ENCODE peak calls at places on chromosomes 2 and 18, in seven cellular contexts. D is PC-9, Y is K562, R is GM23248, A is mammary epithelial cell, L is hepatocyte, J is GM12878. G is an unnamed sample. For H3K27me3, the result is how much of the 10 kb centered on the place peaks cover.

GRCh38 chr2:49351531-49351930 is 197.2 kb upstream of the FSHR start:
- DNase-seq in D (no peak), Y (no peak), R (no peak), A (no peak), L (no peak), J (no peak), G (no peak)

GRCh38 chr2:26968001-26968400 is 2.4 kb upstream of the MAPRE3 start:
- DNase-seq in D (no peak), Y (no peak), R (peak), A (peak), L (peak), J (no peak), G (no peak)

GRCh38 chr2:216791303-216791702 is 68.6 kb downstream of the TNP1 start:
- DNase-seq in D (no peak), Y (no peak), R (peak), A (no peak), L (no peak), J (no peak), G (no peak)

GRCh38 chr2:95836151-95836550 is 155.5 kb downstream of the ANKRD36C start:
- DNase-seq in D (no peak), Y (no peak), R (no peak), A (no peak), L (no peak), J (no peak), G (no peak)

GRCh38 chr2:183927367-183928355 is 670.7 kb upstream of the ZNF804A start:
- DNase-seq in D (no peak), Y (no peak), R (peak), A (peak), L (peak), J (no peak), G (no peak)

GRCh38 chr18:61546598-61546997 is 213.4 kb downstream of the CDH20 start:
- DNase-seq in D (no peak), Y (no peak), R (peak), A (peak), L (peak), J (no peak), G (no peak)

GRCh38 chr2:127570282-127571250 is 35.1 kb downstream of the MYO7B start:
- DNase-seq in D (no peak), Y (no peak), R (peak), A (peak), L (no peak), J (no peak), G (no peak)

GRCh38 chr2:158509928-158510797 is 53.4 kb downstream of the PKP4 start:
- DNase-seq in D (no peak), Y (peak), R (peak), A (no peak), L (no peak), J (no peak), G (no peak)

GRCh38 chr2:202034249-202035088 is 814 bp downstream of the FZD7 start:
- DNase-seq in D (peak), Y (peak), R (peak), A (peak), L (peak), J (no peak), G (no peak)

GRCh38 chr2:238578256-238578655 is 151.5 kb downstream of the ASB1 start:
- DNase-seq in D (no peak), Y (no peak), R (no peak), A (no peak), L (no peak), J (no peak), G (no peak)

GRCh38 chr2:203549406-203549805 is 14.3 kb upstream of the RAPH1 start:
- DNase-seq in D (no peak), Y (no peak), R (peak), A (no peak), L (no peak), J (no peak), G (no peak)

GRCh38 chr2:55511508-55512124 is 7.9 kb upstream of the CFAP36 start:
- DNase-seq in D (peak), Y (peak), R (peak), A (peak), L (peak), J (no peak), G (no peak)

GRCh38 chr18:14965553-14965952 is 217.6 kb downstream of the ANKRD30B start:
- DNase-seq in D (no peak), Y (no peak), R (no peak), A (no peak), L (no peak), J (no peak), G (no peak)

GRCh38 chr2:237199577-237199976 is 113.9 kb downstream of the COPS8 start:
- DNase-seq in D (no peak), Y (no peak), R (peak), A (peak), L (no peak), J (no peak), G (no peak)

GRCh38 chr2:47056875-47057731 is 98.0 kb downstream of the STPG4 start:
- DNase-seq in D (no peak), Y (no peak), R (peak), A (no peak), L (no peak), J (no peak), G (no peak)

GRCh38 chr2:86298411-86299390 is 38.7 kb downstream of the REEP1 start:
- DNase-seq in D (no peak), Y (no peak), R (peak), A (no peak), L (peak), J (no peak), G (no peak)

GRCh38 chr2:176907341-176907740 is 305.3 kb upstream of the HNRNPA3 start:
- DNase-seq in D (no peak), Y (no peak), R (no peak), A (no peak), L (no peak), J (no peak), G (no peak)

GRCh38 chr18:6764382-6764781 is 34.9 kb downstream of the ARHGAP28 start:
- DNase-seq in D (no peak), Y (no peak), R (no peak), A (no peak), L (no peak), J (no peak), G (no peak)

GRCh38 chr18:26470011-26470637 is 78.2 kb downstream of the KCTD1 start:
- DNase-seq in D (no peak), Y (no peak), R (no peak), A (no peak), L (no peak), J (peak), G (no peak)

GRCh38 chr2:55093381-55093780 is 43.1 kb upstream of the RTN4 start:
- DNase-seq in D (peak), Y (no peak), R (peak), A (peak), L (no peak), J (no peak), G (peak)

GRCh38 chr18:3722662-3723433 is 272.9 kb downstream of the TGIF1 start:
- DNase-seq in D (no peak), Y (no peak), R (no peak), A (no peak), L (peak), J (no peak), G (no peak)

GRCh38 chr2:150470435-150470834 is 17.0 kb downstream of the RND3 start:
- DNase-seq in D (peak), Y (no peak), R (peak), A (no peak), L (peak), J (no peak), G (peak)

GRCh38 chr2:96103388-96103705 is 13.0 kb downstream of the ADRA2B start:
- DNase-seq in D (no peak), Y (no peak), R (no peak), A (no peak), L (no peak), J (no peak), G (no peak)

GRCh38 chr2:147713349-147713748 is 131.5 kb upstream of the ACVR2A start:
- DNase-seq in D (no peak), Y (no peak), R (no peak), A (no peak), L (no peak), J (no peak), G (no peak)

GRCh38 chr2:237184192-237184922 is 98.7 kb downstream of the COPS8 start:
- DNase-seq in D (no peak), Y (no peak), R (peak), A (peak), L (no peak), J (no peak), G (no peak)

GRCh38 chr2:226445216-226445861 is 354.3 kb downstream of the IRS1 start:
- DNase-seq in D (no peak), Y (no peak), R (no peak), A (no peak), L (peak), J (no peak), G (no peak)

GRCh38 chr2:101306410-101306809 is 2.1 kb downstream of the RNF149 start:
- DNase-seq in D (no peak), Y (peak), R (peak), A (no peak), L (no peak), J (no peak), G (no peak)

GRCh38 chr2:188369365-188369764 is 77.7 kb downstream of the GULP1 start:
- DNase-seq in D (no peak), Y (peak), R (peak), A (peak), L (peak), J (no peak), G (no peak)

GRCh38 chr2:67625671-67626070 is 228.5 kb downstream of the ETAA1 start:
- DNase-seq in D (no peak), Y (no peak), R (peak), A (peak), L (no peak), J (no peak), G (no peak)

GRCh38 chr2:122866095-122866494 is 1110.6 kb downstream of the TSN start:
- DNase-seq in D (no peak), Y (no peak), R (no peak), A (peak), L (no peak), J (peak), G (no peak)

GRCh38 chr18:11096839-11097750 is 52.3 kb downstream of the PIEZO2 start:
- DNase-seq in D (no peak), Y (no peak), R (peak), A (no peak), L (no peak), J (no peak), G (no peak)

GRCh38 chr2:119435148-119435952 is 3.7 kb downstream of the TMEM37 start:
- DNase-seq in D (no peak), Y (no peak), R (no peak), A (no peak), L (no peak), J (no peak), G (peak)
- H3K4me3 ChIP-seq in D (no peak), Y (no peak), R (no peak), A (no peak), L (no peak), J (no peak), G (no peak)

DNA sequence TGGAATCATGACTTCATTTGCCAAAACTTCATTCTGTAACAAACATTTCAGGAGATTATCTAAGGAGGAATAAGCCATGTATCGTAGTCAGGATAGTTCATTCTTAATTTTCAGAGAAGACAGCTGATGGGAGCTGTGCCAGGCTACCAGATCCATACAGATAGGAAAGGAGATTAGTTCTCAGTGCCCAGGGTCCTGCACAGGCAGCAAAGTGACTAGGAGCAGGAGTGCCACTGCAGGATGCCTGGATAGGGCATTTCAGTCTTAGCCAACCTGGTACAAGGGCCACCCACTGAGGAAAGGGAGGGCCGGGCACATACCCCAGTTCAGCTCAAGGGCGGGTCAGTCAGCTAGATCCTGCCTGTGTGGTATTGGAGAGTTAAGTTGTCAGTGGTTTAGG is 6.7 kb upstream of the OSR1 start:
- DNase-seq in D (no peak), Y (no peak), R (no peak), A (no peak), L (no peak), J (no peak), G (no peak)
- H3K27me3 ChIP-seq in D (under half), Y (under half), R (under half), A (under half), L (under half), J (under half), G (under half)

GRCh38 chr2:104872034-104872865 is 18.3 kb downstream of the POU3F3 start:
- DNase-seq in D (no peak), Y (no peak), R (peak), A (no peak), L (no peak), J (no peak), G (no peak)

GRCh38 chr2:104873689-104874054 is 19.8 kb downstream of the POU3F3 start:
- DNase-seq in D (no peak), Y (no peak), R (no peak), A (no peak), L (no peak), J (no peak), G (no peak)

GRCh38 chr2:104871566-104872033 is 17.7 kb downstream of the POU3F3 start:
- DNase-seq in D (no peak), Y (no peak), R (no peak), A (no peak), L (no peak), J (no peak), G (no peak)

GRCh38 chr2:104874230-104874629 is 20.3 kb downstream of the POU3F3 start:
- DNase-seq in D (no peak), Y (no peak), R (no peak), A (no peak), L (no peak), J (no peak), G (no peak)

DNA sequence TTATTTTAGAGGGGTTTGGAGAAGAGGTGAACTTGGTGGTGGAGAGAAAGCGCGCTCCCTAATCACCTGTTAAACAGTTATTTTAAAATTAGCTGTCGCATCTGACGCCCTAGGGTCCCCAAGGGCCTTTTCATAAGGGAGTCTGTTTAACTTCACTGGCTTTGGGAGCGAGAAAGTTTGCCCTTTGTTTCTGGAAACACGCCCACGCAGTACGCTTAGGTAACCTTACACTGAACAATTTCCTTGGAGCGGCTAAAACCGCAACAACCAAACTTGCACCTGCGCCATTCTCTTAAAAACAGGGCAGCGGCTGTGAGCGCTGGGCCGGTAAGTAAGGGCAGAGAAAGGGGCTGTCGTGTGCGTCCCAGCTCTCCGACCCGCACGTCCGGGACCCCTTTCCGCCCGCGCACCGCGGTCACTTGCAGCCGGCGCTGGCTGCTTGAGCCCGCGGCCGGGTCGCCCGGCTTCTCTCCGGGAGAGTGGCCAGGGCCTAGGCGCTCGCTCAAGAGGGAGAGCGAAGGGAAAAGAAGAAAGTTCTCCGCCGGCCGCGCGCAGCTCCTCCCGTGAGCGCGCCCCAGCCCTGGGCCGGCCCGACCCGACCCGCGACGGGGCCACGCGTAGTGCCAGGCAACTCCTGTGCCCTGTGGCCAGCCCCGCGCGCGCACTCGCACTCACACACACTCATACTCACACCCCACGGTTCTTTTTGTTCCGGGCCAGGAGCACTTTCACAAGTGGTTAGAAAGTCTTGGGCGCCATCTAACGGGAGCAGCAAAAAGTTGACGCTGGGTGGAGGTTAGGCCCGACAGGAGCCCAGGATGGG is 19.2 kb downstream of the POU3F3 start:
- DNase-seq in D (peak), Y (peak), R (peak), A (peak), L (peak), J (no peak), G (no peak)
- TF ChIP-seq EZH2 in D (no peak), Y (no peak), R (no peak), A (no peak), L (peak), J (peak), G (peak)

GRCh38 chr2:39664478-39664877 is 1.2 kb upstream of the TMEM178A start:
- DNase-seq in D (no peak), Y (no peak), R (no peak), A (no peak), L (no peak), J (no peak), G (no peak)

GRCh38 chr2:39664898-39665591 is 672 bp upstream of the TMEM178A start:
- DNase-seq in D (no peak), Y (no peak), R (no peak), A (no peak), L (no peak), J (no peak), G (no peak)

GRCh38 chr2:39666489-39667141 is 898 bp downstream of the TMEM178A start:
- DNase-seq in D (no peak), Y (no peak), R (peak), A (no peak), L (no peak), J (no peak), G (no peak)

GRCh38 chr2:39667142-39667880 is 1.6 kb downstream of the TMEM178A start:
- DNase-seq in D (no peak), Y (no peak), R (no peak), A (no peak), L (no peak), J (no peak), G (no peak)

DNA sequence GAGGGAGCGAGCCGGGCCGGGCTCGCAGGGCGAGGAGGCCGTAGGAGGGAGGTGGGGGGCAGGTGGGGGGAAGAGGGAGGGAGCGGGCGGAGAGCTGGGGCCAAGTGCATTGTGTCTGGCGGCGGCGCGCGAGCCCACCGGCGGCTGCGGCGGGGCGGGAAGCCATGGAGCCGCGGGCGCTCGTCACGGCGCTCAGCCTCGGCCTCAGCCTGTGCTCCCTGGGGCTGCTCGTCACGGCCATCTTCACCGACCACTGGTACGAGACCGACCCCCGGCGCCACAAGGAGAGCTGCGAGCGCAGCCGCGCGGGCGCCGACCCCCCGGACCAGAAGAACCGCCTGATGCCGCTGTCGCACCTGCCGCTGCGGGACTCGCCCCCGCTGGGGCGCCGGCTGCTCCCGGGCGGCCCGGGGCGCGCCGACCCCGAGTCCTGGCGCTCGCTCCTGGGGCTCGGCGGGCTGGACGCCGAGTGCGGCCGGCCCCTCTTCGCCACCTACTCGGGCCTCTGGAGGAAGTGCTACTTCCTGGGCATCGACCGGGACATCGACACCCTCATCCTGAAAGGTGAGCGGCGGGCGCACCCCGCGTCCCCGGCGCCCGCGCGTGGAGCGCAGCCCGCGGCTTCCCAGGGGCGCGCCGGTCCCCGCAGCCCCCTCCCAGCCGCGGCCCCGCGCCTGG is at the start of gene TMEM178A:
- DNase-seq in D (no peak), Y (no peak), R (peak), A (no peak), L (peak), J (no peak), G (no peak)
- H3K4me3 ChIP-seq in D (no peak), Y (no peak), R (peak), A (peak), L (peak), J (no peak), G (peak)

GRCh38 chr18:25340762-25341161 is 11.2 kb downstream of the ZNF521 start:
- DNase-seq in D (no peak), Y (no peak), R (no peak), A (no peak), L (no peak), J (no peak), G (no peak)
- H3K27me3 ChIP-seq in D (under half), Y (under half), R (under half), A (under half), L (under half), J (under half), G (under half)

GRCh38 chr2:232384466-232384865 is 5.9 kb downstream of the ALPP start:
- DNase-seq in D (no peak), Y (no peak), R (no peak), A (no peak), L (no peak), J (no peak), G (no peak)

GRCh38 chr2:232387451-232388171 is 9.1 kb downstream of the ALPP start:
- DNase-seq in D (no peak), Y (no peak), R (peak), A (no peak), L (no peak), J (no peak), G (no peak)

GRCh38 chr2:232385660-232386489 is 7.3 kb downstream of the ALPP start:
- DNase-seq in D (peak), Y (no peak), R (peak), A (peak), L (peak), J (no peak), G (no peak)

GRCh38 chr2:232386740-232387450 is 8.3 kb downstream of the ALPP start:
- DNase-seq in D (no peak), Y (no peak), R (peak), A (peak), L (no peak), J (no peak), G (no peak)

GRCh38 chr2:232386490-232386739 is 7.9 kb downstream of the ALPP start:
- DNase-seq in D (no peak), Y (no peak), R (no peak), A (no peak), L (no peak), J (no peak), G (no peak)
- TF ChIP-seq EZH2 in D (no peak), Y (no peak), R (no peak), A (peak), L (peak), J (no peak), G (no peak)